ENCODE peak calls at places on chromosome 4, in seven cellular contexts. F, R, G, O, L, D and S are unnamed samples.

GRCh38 chr4:72112514-72113156 is 80.8 kb downstream of the NPFFR2 start:
- DNase-seq in F (no peak), R (no peak), G (peak), O (no peak), L (no peak), D (no peak), S (no peak)

GRCh38 chr4:140688711-140689598 is 67.2 kb downstream of the TBC1D9 start:
- DNase-seq in F (no peak), R (no peak), G (no peak), O (no peak), L (no peak), D (no peak), S (no peak)

GRCh38 chr4:183636923-183637322 is 22.1 kb downstream of the RWDD4 start:
- DNase-seq in F (no peak), R (no peak), G (no peak), O (no peak), L (no peak), D (no peak), S (peak)

GRCh38 chr4:53813991-53814390 is 222.7 kb upstream of the LNX1 start:
- DNase-seq in F (peak), R (no peak), G (no peak), O (no peak), L (no peak), D (no peak), S (no peak)

GRCh38 chr4:89535251-89535650 is 227.7 kb upstream of the GPRIN3 start:
- DNase-seq in F (no peak), R (no peak), G (no peak), O (no peak), L (no peak), D (no peak), S (no peak)

GRCh38 chr4:128244379-128244778 is 43.2 kb downstream of the PGRMC2 start:
- DNase-seq in F (peak), R (no peak), G (no peak), O (no peak), L (no peak), D (no peak), S (no peak)

GRCh38 chr4:94889961-94890360 is 132.2 kb downstream of the BMPR1B start:
- DNase-seq in F (no peak), R (no peak), G (no peak), O (no peak), L (no peak), D (no peak), S (no peak)

GRCh38 chr4:65242156-65242846 is 428.0 kb downstream of the EPHA5 start:
- DNase-seq in F (no peak), R (no peak), G (no peak), O (no peak), L (peak), D (no peak), S (no peak)

GRCh38 chr4:45578874-45579273 is 545.0 kb downstream of the GABRG1 start:
- DNase-seq in F (no peak), R (no peak), G (no peak), O (no peak), L (no peak), D (no peak), S (no peak)

GRCh38 chr4:74805601-74806000 is 11.3 kb upstream of the BTC start:
- DNase-seq in F (peak), R (no peak), G (no peak), O (no peak), L (no peak), D (no peak), S (no peak)

GRCh38 chr4:52966172-52966571 is 104.1 kb downstream of the RASL11B start:
- DNase-seq in F (no peak), R (no peak), G (no peak), O (no peak), L (no peak), D (no peak), S (no peak)

GRCh38 chr4:166144607-166145006 is 271.6 kb downstream of the TLL1 start:
- DNase-seq in F (no peak), R (no peak), G (no peak), O (no peak), L (no peak), D (no peak), S (no peak)

GRCh38 chr4:120682981-120683380 is 239.5 kb downstream of the PRDM5 start:
- DNase-seq in F (no peak), R (no peak), G (no peak), O (no peak), L (no peak), D (no peak), S (no peak)

GRCh38 chr4:53804719-53805118 is 213.4 kb upstream of the LNX1 start:
- DNase-seq in F (no peak), R (no peak), G (peak), O (peak), L (no peak), D (no peak), S (no peak)

GRCh38 chr4:176593943-176594342 is 198.8 kb downstream of the VEGFC start:
- DNase-seq in F (no peak), R (no peak), G (no peak), O (no peak), L (no peak), D (no peak), S (no peak)

GRCh38 chr4:187814737-187815465 is 180.7 kb upstream of the ZFP42 start:
- DNase-seq in F (no peak), R (no peak), G (no peak), O (no peak), L (no peak), D (no peak), S (no peak)

GRCh38 chr4:139665690-139666529 is at the start of gene MGST2:
- DNase-seq in F (peak), R (peak), G (peak), O (peak), L (peak), D (peak), S (no peak)

GRCh38 chr4:101599620-101600019 is 190.9 kb upstream of the BANK1 start:
- DNase-seq in F (peak), R (no peak), G (no peak), O (no peak), L (no peak), D (no peak), S (no peak)

GRCh38 chr4:169744601-169745000 is 13.1 kb downstream of the HPF1 start:
- DNase-seq in F (no peak), R (no peak), G (no peak), O (no peak), L (no peak), D (no peak), S (no peak)

GRCh38 chr4:101555341-101555880 is 208.1 kb upstream of the PPP3CA start:
- DNase-seq in F (no peak), R (no peak), G (no peak), O (no peak), L (no peak), D (no peak), S (no peak)

GRCh38 chr4:5478697-5479096 is 229.7 kb downstream of the EVC2 start:
- DNase-seq in F (no peak), R (no peak), G (no peak), O (no peak), L (no peak), D (no peak), S (no peak)

GRCh38 chr4:8377103-8378075 is 63.1 kb downstream of the ACOX3 start:
- DNase-seq in F (no peak), R (no peak), G (no peak), O (no peak), L (no peak), D (no peak), S (no peak)

GRCh38 chr4:85717847-85718246 is 242.9 kb downstream of the ARHGAP24 start:
- DNase-seq in F (no peak), R (no peak), G (no peak), O (no peak), L (no peak), D (no peak), S (no peak)

GRCh38 chr4:94419956-94420355 is 31.8 kb upstream of the PDLIM5 start:
- DNase-seq in F (peak), R (no peak), G (peak), O (no peak), L (no peak), D (no peak), S (no peak)

GRCh38 chr4:143025111-143025704 is 159.5 kb upstream of the USP38 start:
- DNase-seq in F (peak), R (no peak), G (peak), O (no peak), L (no peak), D (no peak), S (no peak)

GRCh38 chr4:141430686-141431085 is 205.7 kb upstream of the IL15 start:
- DNase-seq in F (no peak), R (no peak), G (no peak), O (no peak), L (no peak), D (no peak), S (no peak)

GRCh38 chr4:74962584-74962983 is 29.7 kb downstream of the PARM1 start:
- DNase-seq in F (no peak), R (no peak), G (no peak), O (no peak), L (no peak), D (no peak), S (no peak)

GRCh38 chr4:154959756-154960155 is 178.7 kb downstream of the RBM46 start:
- DNase-seq in F (no peak), R (no peak), G (no peak), O (no peak), L (no peak), D (no peak), S (no peak)

GRCh38 chr4:102575369-102576129 is 74.4 kb downstream of the NFKB1 start:
- DNase-seq in F (no peak), R (no peak), G (no peak), O (no peak), L (no peak), D (no peak), S (no peak)

GRCh38 chr4:140223056-140223810 is 69.2 kb upstream of the MAML3 start:
- DNase-seq in F (peak), R (no peak), G (no peak), O (no peak), L (no peak), D (no peak), S (no peak)

GRCh38 chr4:84821064-84821463 is 145.4 kb downstream of the WDFY3 start:
- DNase-seq in F (no peak), R (no peak), G (no peak), O (no peak), L (no peak), D (no peak), S (no peak)